ENCODE peak calls at places on chromosomes 6 and 20, in ten cellular contexts. E is foreskin fibroblast; B is T-helper 2 cell; O is GM03348; A is heart right ventricle; F is GM10248; K is sciatic nerve; G is neural crest cell; L is stimulated activated CD4-positive, alpha-beta T cell treated with anti-CD3 and anti-CD28 coated beads, Interleukin-1b, Interleukin-23, amount 100 ng/mL, for 1 hour; W is activated CD4-positive, alpha-beta T cell treated with anti-CD3 and anti-CD28 coated beads for 48 hours. M is an unnamed sample.

GRCh38 chr6:16741112-16742016 is 19.9 kb downstream of the ATXN1 start:
- DNase-seq in A (no peak), B (no peak), K (no peak), F (no peak), L (no peak), O (peak; percentile 80), W (no peak), E (peak; percentile 88), G (no peak), M (no peak)

GRCh38 chr6:108578595-108579038 is 17.9 kb downstream of the FOXO3 start:
- DNase-seq in K (no peak), O (peak; percentile 54), G (no peak), L (no peak), B (no peak), W (no peak), E (peak; percentile 57), A (no peak), F (no peak), M (no peak)

GRCh38 chr6:56938634-56939294 is 16.1 kb upstream of the BEND6 start:
- DNase-seq in F (no peak), B (no peak), L (no peak), O (peak; percentile 87), K (no peak), A (peak; percentile 13), W (peak; percentile 54), E (peak; percentile 100), G (no peak), M (no peak)

GRCh38 chr6:112879920-112880413 is 532.8 kb downstream of the RFPL4B start:
- DNase-seq in E (no peak), F (no peak), B (no peak), A (no peak), L (no peak), W (no peak), K (no peak), O (peak; percentile 68), G (peak; percentile 43), M (no peak)

GRCh38 chr6:47203266-47203967 is 106.3 kb downstream of the TNFRSF21 start:
- DNase-seq in E (no peak), O (no peak), K (no peak), A (no peak), G (no peak), L (no peak), W (no peak), B (no peak), F (peak; percentile 22), M (no peak)

GRCh38 chr6:113909224-113909856 is 52.2 kb downstream of the MARCKS start:
- DNase-seq in F (peak; percentile 60), K (no peak), W (no peak), L (no peak), G (peak; percentile 35), A (peak; percentile 26), E (peak; percentile 36), O (peak; percentile 61), B (no peak), M (peak; percentile 11)

GRCh38 chr6:170135461-170135820 is 155.4 kb downstream of the DLL1 start:
- DNase-seq in A (no peak), E (no peak), W (no peak), K (peak; percentile 31), F (no peak), G (no peak), L (no peak), B (no peak), O (no peak), M (no peak)

GRCh38 chr6:161922631-161923119 is 648.8 kb upstream of the AGPAT4 start:
- DNase-seq in G (peak; percentile 9), W (peak; percentile 31), F (no peak), L (no peak), E (peak; percentile 6), K (no peak), B (no peak), O (peak; percentile 26), A (peak; percentile 22), M (no peak)

GRCh38 chr20:50221501-50222323 is 31.1 kb downstream of the CEBPB start:
- DNase-seq in O (peak; percentile 62), F (no peak), B (no peak), L (no peak), K (no peak), G (no peak), E (peak; percentile 64), W (no peak), A (peak; percentile 16), M (no peak)

GRCh38 chr6:109705258-109705657 is 14.2 kb downstream of the FIG4 start:
- DNase-seq in K (peak; percentile 89), O (peak; percentile 83), W (peak; percentile 83), G (peak; percentile 77), A (peak; percentile 81), E (peak; percentile 78), L (peak; percentile 32), B (peak; percentile 50), F (peak; percentile 67), M (peak; percentile 64)

GRCh38 chr6:82651845-82652333 is 288.3 kb downstream of the TPBG start:
- DNase-seq in F (no peak), G (no peak), W (no peak), E (no peak), A (no peak), O (no peak), K (no peak), L (no peak), B (no peak), M (no peak)

GRCh38 chr6:7975764-7976146 is 65.2 kb upstream of the TXNDC5 start:
- DNase-seq in L (no peak), O (no peak), B (no peak), K (no peak), W (peak; percentile 9), A (peak; percentile 8), G (no peak), E (no peak), F (no peak), M (no peak)

GRCh38 chr6:31896856-31897611 is 464 bp downstream of the EHMT2 start:
- DNase-seq in F (no peak), A (no peak), K (no peak), O (peak; percentile 51), E (no peak), B (no peak), G (no peak), L (no peak), W (no peak), M (no peak)

GRCh38 chr20:45266977-45267376 is 12.6 kb upstream of the SLPI start:
- DNase-seq in O (no peak), A (no peak), F (no peak), E (no peak), G (no peak), L (no peak), K (no peak), W (no peak), B (no peak), M (no peak)

GRCh38 chr6:37399131-37399530 is 33.9 kb upstream of the CMTR1 start:
- DNase-seq in F (no peak), W (no peak), L (no peak), O (no peak), G (no peak), B (no peak), E (no peak), K (no peak), A (no peak), M (no peak)

GRCh38 chr6:2973656-2974055 is 2.3 kb upstream of the SERPINB6 start:
- DNase-seq in K (no peak), L (no peak), O (peak; percentile 29), E (no peak), A (no peak), B (no peak), W (no peak), F (no peak), G (no peak), M (no peak)

GRCh38 chr6:134047673-134048072 is 4.8 kb downstream of the SLC2A12 start:
- DNase-seq in B (no peak), A (peak; percentile 44), F (no peak), L (no peak), O (no peak), E (no peak), G (no peak), K (no peak), W (no peak), M (no peak)

GRCh38 chr6:17169291-17169690 is 67.4 kb downstream of the STMND1 start:
- DNase-seq in A (no peak), E (no peak), K (no peak), G (no peak), F (no peak), W (no peak), O (peak; percentile 9), B (no peak), L (no peak), M (no peak)

GRCh38 chr20:32470025-32470861 is 112.1 kb downstream of the ASXL1 start:
- DNase-seq in A (peak; percentile 84), O (peak; percentile 46), F (no peak), E (peak; percentile 64), W (peak; percentile 47), G (no peak), K (no peak), B (no peak), L (no peak), M (no peak)

GRCh38 chr20:61662226-61662945 is 403.3 kb downstream of the TAF4 start:
- DNase-seq in G (peak; percentile 11), W (no peak), B (no peak), O (no peak), A (no peak), E (no peak), F (no peak), K (no peak), L (no peak), M (no peak)

GRCh38 chr6:40512340-40512739 is 74.8 kb downstream of the LRFN2 start:
- DNase-seq in F (no peak), K (no peak), A (no peak), L (no peak), O (no peak), B (no peak), W (no peak), G (no peak), E (no peak), M (no peak)

GRCh38 chr20:9035129-9035528 is 33.8 kb upstream of the PLCB4 start:
- DNase-seq in E (peak; percentile 89), K (no peak), F (no peak), O (peak; percentile 47), L (no peak), G (no peak), W (no peak), B (no peak), A (no peak), M (no peak)

GRCh38 chr6:74891358-74891811 is 314.5 kb downstream of the COL12A1 start:
- DNase-seq in B (no peak), E (peak; percentile 88), A (peak; percentile 8), K (no peak), O (peak; percentile 59), G (no peak), L (no peak), F (no peak), W (no peak), M (no peak)

GRCh38 chr6:50818673-50819072 is at the start of gene TFAP2B:
- DNase-seq in B (no peak), F (no peak), W (no peak), G (no peak), L (no peak), O (no peak), E (no peak), K (no peak), A (no peak), M (no peak)

GRCh38 chr6:53199156-53199555 is 50.5 kb upstream of the GCM1 start:
- DNase-seq in G (no peak), W (no peak), O (no peak), F (peak; percentile 57), A (no peak), L (no peak), K (no peak), E (no peak), B (no peak), M (no peak)

GRCh38 chr6:90256698-90257485 is 39.8 kb downstream of the BACH2 start:
- DNase-seq in K (no peak), W (no peak), O (no peak), A (no peak), F (no peak), B (no peak), G (no peak), E (peak; percentile 57), L (no peak), M (no peak)

GRCh38 chr6:56959938-56960337 is 5.0 kb downstream of the BEND6 start:
- DNase-seq in A (no peak), K (no peak), F (no peak), O (peak; percentile 9), L (no peak), G (no peak), B (no peak), E (peak; percentile 44), W (no peak), M (no peak)

GRCh38 chr6:22332726-22333125 is 35.9 kb upstream of the PRL start:
- DNase-seq in F (no peak), W (no peak), K (no peak), E (no peak), L (no peak), G (no peak), O (no peak), B (no peak), A (no peak), M (no peak)

M was measured in DMS79.